ENCODE peak calls at places on chromosomes 6 and 20, in four cellular contexts. One of them, this sample, is unnamed. For H3K4me1 and H3K36me3, the result is how much of the 10 kb centered on the place peaks cover.

GRCh38 chr6:4732691-4733315 is 43.4 kb upstream of the CDYL start:
- DNase-seq in naive thymus-derived CD4-positive, alpha-beta T cell: no peak
- DNase-seq in heart left ventricle: peak
- DNase-seq in Panc1: peak
- DNase-seq in this sample: peak

GRCh38 chr6:37130704-37131103 is 39.2 kb upstream of the PIM1 start:
- DNase-seq in naive thymus-derived CD4-positive, alpha-beta T cell: no peak
- DNase-seq in heart left ventricle: no peak
- DNase-seq in Panc1: no peak
- DNase-seq in this sample: peak

GRCh38 chr20:43755390-43755789 is 28.6 kb upstream of the GTSF1L start:
- DNase-seq in naive thymus-derived CD4-positive, alpha-beta T cell: no peak
- DNase-seq in heart left ventricle: no peak
- DNase-seq in Panc1: no peak
- DNase-seq in this sample: no peak

GRCh38 chr20:14055127-14055742 is 59.9 kb downstream of the MACROD2 start:
- DNase-seq in naive thymus-derived CD4-positive, alpha-beta T cell: peak
- DNase-seq in heart left ventricle: no peak
- DNase-seq in Panc1: peak
- DNase-seq in this sample: no peak

GRCh38 chr6:12474167-12475140 is 184.3 kb downstream of the EDN1 start:
- DNase-seq in naive thymus-derived CD4-positive, alpha-beta T cell: no peak
- DNase-seq in heart left ventricle: no peak
- DNase-seq in Panc1: no peak
- DNase-seq in this sample: no peak

GRCh38 chr6:9064156-9064555 is 628.8 kb upstream of the SLC35B3 start:
- DNase-seq in naive thymus-derived CD4-positive, alpha-beta T cell: no peak
- DNase-seq in heart left ventricle: no peak
- DNase-seq in Panc1: no peak
- DNase-seq in this sample: no peak

GRCh38 chr6:37617073-37617472 is 80.6 kb downstream of the MDGA1 start:
- DNase-seq in naive thymus-derived CD4-positive, alpha-beta T cell: no peak
- DNase-seq in heart left ventricle: no peak
- DNase-seq in Panc1: no peak
- DNase-seq in this sample: no peak

GRCh38 chr6:85641916-85642773 is 541 bp downstream of the SYNCRIP start:
- DNase-seq in naive thymus-derived CD4-positive, alpha-beta T cell: peak
- DNase-seq in heart left ventricle: peak
- DNase-seq in Panc1: no peak
- DNase-seq in this sample: no peak

GRCh38 chr20:25042531-25043498 is 15.1 kb downstream of the ACSS1 start:
- DNase-seq in naive thymus-derived CD4-positive, alpha-beta T cell: peak
- DNase-seq in heart left ventricle: peak
- DNase-seq in Panc1: no peak
- DNase-seq in this sample: no peak

GRCh38 chr6:132746049-132746448 is 11.7 kb downstream of the VNN2 start:
- DNase-seq in naive thymus-derived CD4-positive, alpha-beta T cell: no peak
- DNase-seq in heart left ventricle: no peak
- DNase-seq in Panc1: no peak
- DNase-seq in this sample: no peak

GRCh38 chr6:24658573-24659511 is 7.9 kb downstream of the TDP2 start:
- DNase-seq in naive thymus-derived CD4-positive, alpha-beta T cell: no peak
- DNase-seq in heart left ventricle: no peak
- DNase-seq in Panc1: no peak
- DNase-seq in this sample: no peak

GRCh38 chr6:32212076-32212760 is 11.6 kb downstream of the NOTCH4 start:
- DNase-seq in naive thymus-derived CD4-positive, alpha-beta T cell: no peak
- DNase-seq in heart left ventricle: no peak
- DNase-seq in Panc1: no peak
- DNase-seq in this sample: no peak

GRCh38 chr6:32529697-32530429 is at the start of gene HLA-DRB5:
- DNase-seq in naive thymus-derived CD4-positive, alpha-beta T cell: peak
- DNase-seq in heart left ventricle: no peak
- DNase-seq in Panc1: no peak
- DNase-seq in this sample: no peak

GRCh38 chr6:89731924-89732568 is 87.5 kb downstream of the MDN1 start:
- DNase-seq in naive thymus-derived CD4-positive, alpha-beta T cell: no peak
- DNase-seq in heart left ventricle: no peak
- DNase-seq in Panc1: no peak
- DNase-seq in this sample: no peak

GRCh38 chr6:140276719-140277118 is 902.3 kb upstream of the CITED2 start:
- DNase-seq in naive thymus-derived CD4-positive, alpha-beta T cell: no peak
- DNase-seq in heart left ventricle: no peak
- DNase-seq in Panc1: no peak
- DNase-seq in this sample: no peak

GRCh38 chr6:148044921-148045320 is 297.7 kb upstream of the SASH1 start:
- DNase-seq in naive thymus-derived CD4-positive, alpha-beta T cell: no peak
- DNase-seq in heart left ventricle: no peak
- DNase-seq in Panc1: no peak
- DNase-seq in this sample: no peak

GRCh38 chr6:44073612-44074382 is 53.5 kb downstream of the MRPL14 start:
- DNase-seq in naive thymus-derived CD4-positive, alpha-beta T cell: no peak
- DNase-seq in heart left ventricle: no peak
- DNase-seq in Panc1: no peak
- DNase-seq in this sample: no peak

GRCh38 chr20:5767493-5768098 is 17.4 kb downstream of the SHLD1 start:
- DNase-seq in naive thymus-derived CD4-positive, alpha-beta T cell: no peak
- DNase-seq in heart left ventricle: no peak
- DNase-seq in Panc1: no peak
- DNase-seq in this sample: no peak

GRCh38 chr20:5770240-5770986 is 20.2 kb downstream of the SHLD1 start:
- DNase-seq in naive thymus-derived CD4-positive, alpha-beta T cell: no peak
- DNase-seq in heart left ventricle: no peak
- DNase-seq in Panc1: no peak
- DNase-seq in this sample: no peak

GRCh38 chr20:5770987-5771318 is 20.8 kb downstream of the SHLD1 start:
- DNase-seq in naive thymus-derived CD4-positive, alpha-beta T cell: no peak
- DNase-seq in heart left ventricle: no peak
- DNase-seq in Panc1: no peak
- DNase-seq in this sample: no peak

DNA sequence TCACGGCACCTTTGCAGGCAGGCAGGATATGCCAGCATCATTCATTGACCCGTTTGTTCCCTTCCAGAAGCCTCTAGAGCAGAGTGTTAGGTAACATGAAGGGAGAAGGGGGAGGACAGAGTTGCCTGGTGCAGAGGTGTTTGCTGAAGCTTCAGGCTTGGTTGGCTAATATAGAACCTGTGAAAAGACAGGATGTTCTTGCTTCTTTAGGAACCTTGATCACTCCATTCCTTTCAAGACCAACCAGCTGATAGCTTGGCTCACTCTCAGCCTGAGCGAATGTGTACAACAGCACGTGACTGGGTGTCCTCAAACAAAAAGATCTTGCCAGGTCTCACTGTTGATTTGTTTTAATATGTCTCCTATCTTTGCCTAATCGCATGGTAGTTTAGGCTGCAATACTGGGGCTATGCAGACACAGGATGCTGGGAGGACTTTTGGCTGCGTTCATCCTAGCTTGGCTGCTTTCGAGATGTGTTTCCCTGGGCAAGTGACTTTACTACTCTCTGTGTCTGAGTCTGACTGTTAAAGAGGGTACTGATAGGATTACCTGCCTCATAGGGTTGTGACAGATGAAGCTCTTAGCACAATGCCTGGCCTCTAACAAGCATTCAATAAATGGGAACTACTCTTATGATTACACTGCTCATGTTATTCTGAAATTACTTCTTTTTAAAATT is 16.0 kb downstream of the SHLD1 start:
- DNase-seq in naive thymus-derived CD4-positive, alpha-beta T cell: no peak
- DNase-seq in heart left ventricle: no peak
- DNase-seq in Panc1: no peak
- DNase-seq in this sample: peak
- H3K27ac ChIP-seq in naive thymus-derived CD4-positive, alpha-beta T cell: no peak
- H3K27ac ChIP-seq in heart left ventricle: peak
- H3K27ac ChIP-seq in Panc1: no peak
- H3K27ac ChIP-seq in this sample: peak

GRCh38 chr6:56685102-56685733 is 42.5 kb upstream of the DST start:
- DNase-seq in naive thymus-derived CD4-positive, alpha-beta T cell: no peak
- DNase-seq in heart left ventricle: no peak
- DNase-seq in Panc1: no peak
- DNase-seq in this sample: no peak
- H3K4me1 ChIP-seq in naive thymus-derived CD4-positive, alpha-beta T cell: under half
- H3K4me1 ChIP-seq in heart left ventricle: half or more
- H3K4me1 ChIP-seq in Panc1: under half
- H3K4me1 ChIP-seq in this sample: half or more

GRCh38 chr6:43012364-43012763 is 1.4 kb downstream of the MEA1 start:
- DNase-seq in naive thymus-derived CD4-positive, alpha-beta T cell: no peak
- DNase-seq in heart left ventricle: no peak
- DNase-seq in Panc1: no peak
- DNase-seq in this sample: no peak
- H3K36me3 ChIP-seq in naive thymus-derived CD4-positive, alpha-beta T cell: half or more
- H3K36me3 ChIP-seq in heart left ventricle: half or more
- H3K36me3 ChIP-seq in Panc1: under half
- H3K36me3 ChIP-seq in this sample: under half

GRCh38 chr6:128379577-128379976 is 140.8 kb downstream of the PTPRK start:
- DNase-seq in naive thymus-derived CD4-positive, alpha-beta T cell: no peak
- DNase-seq in heart left ventricle: no peak
- DNase-seq in Panc1: no peak
- DNase-seq in this sample: no peak
- H3K27ac ChIP-seq in naive thymus-derived CD4-positive, alpha-beta T cell: no peak
- H3K27ac ChIP-seq in heart left ventricle: no peak
- H3K27ac ChIP-seq in Panc1: no peak
- H3K27ac ChIP-seq in this sample: no peak

GRCh38 chr6:1627884-1628550 is 18.3 kb downstream of the FOXC1 start:
- DNase-seq in naive thymus-derived CD4-positive, alpha-beta T cell: no peak
- DNase-seq in heart left ventricle: no peak
- DNase-seq in Panc1: no peak
- DNase-seq in this sample: no peak
- H3K4me1 ChIP-seq in naive thymus-derived CD4-positive, alpha-beta T cell: under half
- H3K4me1 ChIP-seq in heart left ventricle: under half
- H3K4me1 ChIP-seq in Panc1: under half
- H3K4me1 ChIP-seq in this sample: under half

This sample was measured in right atrium auricular region.